ENCODE peak calls at places on chromosomes 6 and 20, in five cellular contexts. F is LoVo, K is GM19239, A is foreskin fibroblast, N is HAP-1. W is an unnamed sample.
A peak's percentile ranks its signal among the peaks of the same experiment; 100 is the strongest.

GRCh38 chr6:165086746-165087145 is 222.7 kb downstream of the C6orf118 start:
- DNase-seq in N (no peak), F (no peak), K (no peak), A (no peak), W (no peak)

GRCh38 chr20:47484303-47484702 is 17.4 kb upstream of the NCOA3 start:
- DNase-seq in F (no peak), N (no peak), K (no peak), A (no peak), W (peak; percentile 74)

GRCh38 chr6:143248359-143248758 is 187.7 kb downstream of the AIG1 start:
- DNase-seq in A (no peak), K (no peak), F (no peak), N (no peak), W (no peak)

GRCh38 chr6:42551202-42551601 is 12.6 kb upstream of the UBR2 start:
- DNase-seq in N (no peak), F (no peak), K (no peak), A (no peak), W (no peak)

GRCh38 chr6:87504440-87504839 is 31.7 kb downstream of the SLC35A1 start:
- DNase-seq in N (no peak), F (no peak), A (no peak), K (no peak), W (no peak)

GRCh38 chr20:57298457-57298856 is 31.1 kb upstream of the SPO11 start:
- DNase-seq in K (no peak), F (no peak), A (no peak), N (no peak), W (no peak)

GRCh38 chr6:132537145-132537544 is 932 bp upstream of the TAAR9 start:
- DNase-seq in K (no peak), N (no peak), F (no peak), A (no peak), W (no peak)

GRCh38 chr6:215335-216034 is 76.8 kb upstream of the DUSP22 start:
- DNase-seq in K (no peak), F (peak; percentile 8), A (peak; percentile 14), N (no peak), W (peak; percentile 93)

GRCh38 chr20:17964073-17964472 is 4.5 kb downstream of the SNX5 start:
- DNase-seq in N (no peak), K (no peak), F (no peak), A (no peak), W (no peak)

GRCh38 chr6:169291639-169292339 is 38.1 kb upstream of the THBS2 start:
- DNase-seq in F (no peak), A (peak; percentile 37), K (no peak), N (no peak), W (peak; percentile 89)

GRCh38 chr6:113077794-113078193 is 730.7 kb downstream of the RFPL4B start:
- DNase-seq in A (no peak), N (no peak), F (no peak), K (no peak), W (no peak)

GRCh38 chr6:109241199-109241598 is 141.1 kb downstream of the CD164 start:
- DNase-seq in F (no peak), N (no peak), A (peak; percentile 38), K (no peak), W (peak; percentile 26)

GRCh38 chr6:149212892-149213786 is 104.4 kb upstream of the TAB2 start:
- DNase-seq in N (no peak), F (no peak), K (no peak), A (no peak), W (no peak)

GRCh38 chr6:3825851-3826581 is 23.2 kb upstream of the FAM50B start:
- DNase-seq in K (no peak), F (peak; percentile 82), A (peak; percentile 97), N (no peak), W (peak; percentile 99)

GRCh38 chr20:25220810-25221591 is 25.5 kb downstream of the ENTPD6 start:
- DNase-seq in K (no peak), F (no peak), N (no peak), A (no peak), W (peak; percentile 54)

W was measured in kidney tubule cell.